ENCODE peak calls at places on chromosomes 11 and 22, in eight cellular contexts. G, Z, F, H, X, V, E and M are unnamed samples.
A peak's percentile ranks its signal among the peaks of the same experiment; 100 is the strongest.

GRCh38 chr22:41417622-41418390 is 28.8 kb downstream of the TOB2 start:
- DNase-seq in G (no peak), Z (no peak), F (peak; percentile 27), H (no peak), X (no peak), V (no peak), E (no peak), M (no peak)

GRCh38 chr11:18490736-18491485 is 35.3 kb downstream of the LDHAL6A start:
- DNase-seq in G (no peak), Z (no peak), F (no peak), H (no peak), X (no peak), V (peak; percentile 4), E (no peak), M (no peak)

GRCh38 chr11:132264616-132265015 is 894.2 kb downstream of the NTM start:
- DNase-seq in G (no peak), Z (no peak), F (no peak), H (no peak), X (no peak), V (no peak), E (no peak), M (no peak)

GRCh38 chr11:73270855-73271477 is 1.2 kb upstream of the P2RY6 start:
- DNase-seq in G (peak; percentile 25), Z (no peak), F (no peak), H (peak; percentile 28), X (no peak), V (peak; percentile 0), E (no peak), M (no peak)

GRCh38 chr11:46827995-46828394 is 18.1 kb downstream of the CKAP5 start:
- DNase-seq in G (no peak), Z (no peak), F (no peak), H (no peak), X (no peak), V (no peak), E (no peak), M (no peak)

GRCh38 chr11:107567739-107568335 is 2.3 kb upstream of the ALKBH8 start:
- DNase-seq in G (no peak), Z (no peak), F (no peak), H (no peak), X (no peak), V (no peak), E (no peak), M (peak; percentile 11)

GRCh38 chr11:95147364-95147905 is 57.8 kb downstream of the ENDOD1 start:
- DNase-seq in G (no peak), Z (no peak), F (peak; percentile 89), H (no peak), X (peak; percentile 68), V (no peak), E (no peak), M (peak; percentile 96)

GRCh38 chr11:1916986-1917522 is 2.4 kb upstream of the TNNT3 start:
- DNase-seq in G (no peak), Z (no peak), F (no peak), H (no peak), X (no peak), V (no peak), E (no peak), M (no peak)

GRCh38 chr11:2271077-2271326 is 614 bp upstream of the ASCL2 start:
- DNase-seq in G (peak; percentile 57), Z (no peak), F (no peak), H (no peak), X (no peak), V (peak; percentile 35), E (no peak), M (no peak)

GRCh38 chr11:27395556-27396258 is 32.7 kb upstream of the CCDC34 start:
- DNase-seq in G (no peak), Z (no peak), F (peak; percentile 42), H (no peak), X (peak; percentile 51), V (no peak), E (no peak), M (peak; percentile 55)

GRCh38 chr11:62575156-62575555 is 1.5 kb upstream of the EEF1G start:
- DNase-seq in G (no peak), Z (no peak), F (no peak), H (no peak), X (no peak), V (no peak), E (no peak), M (no peak)

GRCh38 chr11:112795896-112796686 is 165.1 kb upstream of the NCAM1 start:
- DNase-seq in G (no peak), Z (no peak), F (no peak), H (no peak), X (no peak), V (peak; percentile 69), E (no peak), M (no peak)

GRCh38 chr11:78787696-78788095 is 213.0 kb upstream of the NARS2 start:
- DNase-seq in G (no peak), Z (no peak), F (no peak), H (no peak), X (no peak), V (no peak), E (no peak), M (no peak)

GRCh38 chr11:78560826-78561484 is 13.7 kb downstream of the NARS2 start:
- DNase-seq in G (no peak), Z (no peak), F (peak; percentile 28), H (no peak), X (no peak), V (no peak), E (no peak), M (peak; percentile 62)

GRCh38 chr22:42978453-42979103 is 36.4 kb downstream of the PACSIN2 start:
- DNase-seq in G (no peak), Z (no peak), F (peak; percentile 64), H (no peak), X (no peak), V (no peak), E (no peak), M (peak; percentile 73)

GRCh38 chr11:57648791-57649735 is 649 bp downstream of the YPEL4 start:
- DNase-seq in G (no peak), Z (peak; percentile 39), F (peak; percentile 57), H (no peak), X (no peak), V (no peak), E (no peak), M (peak; percentile 37)

GRCh38 chr11:69493931-69494821 is 12.7 kb downstream of the LINC01488 start:
- DNase-seq in G (no peak), Z (no peak), F (no peak), H (no peak), X (no peak), V (no peak), E (no peak), M (no peak)

GRCh38 chr11:33742249-33742851 is 6.1 kb upstream of the CD59 start:
- DNase-seq in G (no peak), Z (no peak), F (peak; percentile 30), H (no peak), X (no peak), V (no peak), E (no peak), M (peak; percentile 60)

GRCh38 chr11:95084509-95084908 is 5.1 kb upstream of the ENDOD1 start:
- DNase-seq in G (no peak), Z (no peak), F (no peak), H (no peak), X (no peak), V (no peak), E (no peak), M (no peak)

GRCh38 chr11:98099371-98099770 is 921.4 kb upstream of the CNTN5 start:
- DNase-seq in G (no peak), Z (no peak), F (no peak), H (no peak), X (no peak), V (no peak), E (no peak), M (no peak)

GRCh38 chr11:27025312-27025955 is 15.2 kb upstream of the BBOX1 start:
- DNase-seq in G (no peak), Z (no peak), F (no peak), H (no peak), X (no peak), V (no peak), E (no peak), M (no peak)

GRCh38 chr11:73330569-73331093 is 22.6 kb downstream of the ARHGEF17 start:
- DNase-seq in G (no peak), Z (no peak), F (peak; percentile 62), H (no peak), X (no peak), V (peak; percentile 39), E (no peak), M (peak; percentile 65)

GRCh38 chr22:44668190-44668885 is 33.7 kb upstream of the PRR5 start:
- DNase-seq in G (peak; percentile 81), Z (no peak), F (no peak), H (peak; percentile 27), X (no peak), V (peak; percentile 75), E (peak; percentile 21), M (peak; percentile 24)

GRCh38 chr11:41039592-41039991 is 419.9 kb downstream of the LRRC4C start:
- DNase-seq in G (no peak), Z (no peak), F (no peak), H (no peak), X (no peak), V (no peak), E (no peak), M (no peak)

GRCh38 chr11:97614571-97614970 is 1224.8 kb downstream of the JRKL start:
- DNase-seq in G (no peak), Z (no peak), F (no peak), H (no peak), X (no peak), V (no peak), E (no peak), M (no peak)

GRCh38 chr11:7348432-7349298 is 97.0 kb downstream of the SYT9 start:
- DNase-seq in G (no peak), Z (no peak), F (no peak), H (no peak), X (no peak), V (peak; percentile 11), E (no peak), M (peak; percentile 81)

GRCh38 chr11:65793144-65793581 is 6.3 kb downstream of the OVOL1 start:
- DNase-seq in G (no peak), Z (no peak), F (no peak), H (no peak), X (no peak), V (no peak), E (no peak), M (no peak)